ENCODE peak calls at places on chromosomes 1 and 21, in ten cellular contexts. S is HAP-1, D is left lung, I is iPS DF 6.9, N is IMR-90, G is lower lobe of right lung, O is upper lobe of left lung, C is tibial artery, R is heart right ventricle, E is pancreas. V is an unnamed sample.
A peak's percentile ranks its signal among the peaks of the same experiment; 100 is the strongest.

GRCh38 chr1:157311730-157312269 is 173.6 kb upstream of the ETV3 start:
- DNase-seq in I (no peak), D (no peak), S (no peak), R (no peak), E (no peak), C (no peak), G (no peak), O (no peak), N (no peak), V (no peak)

GRCh38 chr1:77273891-77274290 is 7.9 kb upstream of the AK5 start:
- DNase-seq in I (no peak), C (no peak), E (no peak), R (no peak), S (no peak), N (peak; percentile 19), O (no peak), G (no peak), D (no peak), V (no peak)

GRCh38 chr1:22804333-22804906 is 93.8 kb downstream of the EPHB2 start:
- DNase-seq in S (no peak), I (no peak), R (no peak), O (no peak), D (no peak), G (no peak), E (no peak), C (no peak), N (peak; percentile 23), V (no peak)

GRCh38 chr1:210359255-210359654 is 30.6 kb downstream of the HHAT start:
- DNase-seq in D (no peak), R (no peak), I (no peak), N (no peak), C (no peak), S (no peak), E (no peak), O (no peak), G (no peak), V (no peak)

GRCh38 chr1:67545364-67545763 is 115.2 kb upstream of the SERBP1 start:
- DNase-seq in S (no peak), G (no peak), R (no peak), C (no peak), E (no peak), O (no peak), N (no peak), D (no peak), I (no peak), V (no peak)

GRCh38 chr21:45529785-45530422 is 12.3 kb downstream of the SLC19A1 start:
- DNase-seq in N (no peak), I (no peak), C (peak; percentile 24), E (no peak), R (no peak), O (no peak), S (no peak), G (no peak), D (peak; percentile 2), V (no peak)

GRCh38 chr1:20165522-20165951 is 20.4 kb upstream of the UBXN10 start:
- DNase-seq in E (no peak), N (no peak), G (no peak), I (no peak), R (no peak), S (no peak), C (no peak), O (no peak), D (no peak), V (peak; percentile 20)

GRCh38 chr1:161978011-161978790 is 45.5 kb downstream of the OLFML2B start:
- DNase-seq in R (no peak), C (no peak), D (peak; percentile 62), G (no peak), N (no peak), I (no peak), E (no peak), O (peak; percentile 44), S (no peak), V (no peak)

GRCh38 chr1:152967201-152967600 is 3.2 kb upstream of the SPRR4 start:
- DNase-seq in C (no peak), I (no peak), G (no peak), S (no peak), N (no peak), R (no peak), E (no peak), O (no peak), D (no peak), V (no peak)

GRCh38 chr1:200968469-200969410 is 54.8 kb downstream of the KIF21B start:
- DNase-seq in D (peak; percentile 51), I (no peak), G (no peak), C (no peak), S (no peak), O (no peak), E (no peak), R (no peak), N (peak; percentile 44), V (peak; percentile 7)

GRCh38 chr1:186595969-186596368 is 84.3 kb downstream of the PTGS2 start:
- DNase-seq in I (no peak), S (no peak), R (no peak), E (no peak), O (no peak), D (no peak), N (peak; percentile 7), C (no peak), G (no peak), V (no peak)

GRCh38 chr1:217805792-217806191 is 174.6 kb downstream of the SPATA17 start:
- DNase-seq in C (no peak), G (no peak), N (no peak), S (no peak), O (no peak), E (no peak), I (no peak), D (no peak), R (no peak), V (no peak)
- H3K4me1 ChIP-seq in C (no peaks in the 10 kb centered on the region), G (no peaks in the 10 kb centered on the region), N (no peaks in the 10 kb centered on the region), S (no peaks in the 10 kb centered on the region), O (no peaks in the 10 kb centered on the region), E (no peaks in the 10 kb centered on the region), I (no peaks in the 10 kb centered on the region), D (no peaks in the 10 kb centered on the region), R (no peaks in the 10 kb centered on the region), V (no peaks in the 10 kb centered on the region)

GRCh38 chr1:243416510-243416909 is 160.7 kb downstream of the SDCCAG8 start:
- DNase-seq in E (no peak), O (no peak), C (no peak), R (no peak), N (no peak), D (no peak), S (no peak), I (no peak), G (no peak), V (no peak)

GRCh38 chr1:243420369-243420768 is 164.5 kb downstream of the SDCCAG8 start:
- DNase-seq in D (no peak), E (no peak), R (no peak), C (no peak), O (no peak), G (no peak), I (no peak), N (no peak), S (no peak), V (no peak)

GRCh38 chr1:243421784-243422183 is 165.9 kb downstream of the SDCCAG8 start:
- DNase-seq in D (peak; percentile 40), R (no peak), O (no peak), C (no peak), G (no peak), I (no peak), E (peak; percentile 20), N (peak; percentile 85), S (no peak), V (no peak)

GRCh38 chr1:243422362-243422761 is 166.5 kb downstream of the SDCCAG8 start:
- DNase-seq in D (no peak), N (no peak), I (no peak), E (no peak), G (no peak), R (no peak), S (no peak), O (no peak), C (no peak), V (no peak)

DNA sequence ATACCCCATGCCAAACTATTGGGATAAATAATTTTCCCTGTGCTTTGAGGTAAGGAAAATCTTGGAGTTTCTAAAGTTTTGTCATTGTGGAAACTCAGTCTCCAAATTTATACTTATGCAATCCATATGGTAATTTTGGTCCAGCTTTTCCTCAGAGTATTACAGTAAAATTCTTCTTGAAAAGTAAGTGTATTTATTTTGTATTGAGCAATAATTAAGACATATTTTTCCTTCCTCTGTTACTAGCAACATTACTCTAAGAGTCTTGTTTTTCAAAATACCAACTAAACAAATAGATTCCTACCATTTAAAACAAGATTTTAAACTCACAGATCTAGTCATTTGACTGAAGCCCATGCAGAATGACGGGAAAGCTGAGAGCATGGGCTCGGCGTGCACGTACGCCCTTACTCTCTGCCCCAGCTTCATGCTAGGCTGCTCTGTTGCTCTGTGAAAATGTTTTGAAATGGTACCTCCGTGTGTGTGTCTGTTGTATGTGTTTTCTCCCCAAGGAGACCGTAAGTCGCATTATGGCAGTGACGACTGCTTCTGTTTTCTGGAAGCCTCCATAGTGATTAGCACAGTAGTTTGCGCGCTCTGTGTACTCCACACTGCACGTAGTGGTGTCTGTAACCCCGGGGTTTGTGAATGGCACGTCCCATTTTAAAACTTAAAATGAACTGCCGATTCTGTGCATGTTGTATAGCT is 165.3 kb downstream of the SDCCAG8 start:
- DNase-seq in S (no peak), E (no peak), O (no peak), G (no peak), N (no peak), R (no peak), D (no peak), I (no peak), C (no peak), V (no peak)
- H3K4me3 ChIP-seq in S (no peak overlapping the region), E (no peak overlapping the region), O (no peak overlapping the region), G (peak overlapping the region; percentile 1), N (no peak overlapping the region), R (no peak overlapping the region), D (no peak overlapping the region), I (no peak overlapping the region), C (no peak overlapping the region), V (no peak overlapping the region)

DNA sequence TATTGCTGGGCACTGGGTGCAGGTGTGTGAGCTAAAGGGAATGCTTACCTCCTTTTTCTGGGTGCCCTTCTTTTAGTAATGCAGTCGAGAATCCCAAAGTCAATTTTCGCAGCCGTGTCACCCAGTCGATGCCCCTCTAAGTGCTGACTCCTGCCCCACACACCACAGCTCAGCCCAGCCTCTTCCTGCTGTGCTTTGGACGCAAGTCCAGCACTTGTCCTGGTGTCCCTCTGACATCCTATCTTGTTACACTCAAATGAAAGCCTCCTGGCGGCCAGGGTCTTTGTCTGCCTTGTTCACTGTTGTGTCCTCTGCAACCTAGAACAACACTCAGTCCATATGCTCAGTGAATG is 58.5 kb upstream of the RUNX3 start:
- DNase-seq in R (no peak), G (no peak), E (no peak), S (no peak), C (no peak), D (no peak), O (no peak), N (no peak), I (no peak), V (no peak)
- H3K4me1 ChIP-seq in R (no peaks in the 10 kb centered on the region), G (no peaks in the 10 kb centered on the region), E (no peaks in the 10 kb centered on the region), S (no peaks in the 10 kb centered on the region), C (no peaks in the 10 kb centered on the region), D (no peaks in the 10 kb centered on the region), O (no peaks in the 10 kb centered on the region), N (no peaks in the 10 kb centered on the region), I (no peaks in the 10 kb centered on the region), V (no peaks in the 10 kb centered on the region)

DNA sequence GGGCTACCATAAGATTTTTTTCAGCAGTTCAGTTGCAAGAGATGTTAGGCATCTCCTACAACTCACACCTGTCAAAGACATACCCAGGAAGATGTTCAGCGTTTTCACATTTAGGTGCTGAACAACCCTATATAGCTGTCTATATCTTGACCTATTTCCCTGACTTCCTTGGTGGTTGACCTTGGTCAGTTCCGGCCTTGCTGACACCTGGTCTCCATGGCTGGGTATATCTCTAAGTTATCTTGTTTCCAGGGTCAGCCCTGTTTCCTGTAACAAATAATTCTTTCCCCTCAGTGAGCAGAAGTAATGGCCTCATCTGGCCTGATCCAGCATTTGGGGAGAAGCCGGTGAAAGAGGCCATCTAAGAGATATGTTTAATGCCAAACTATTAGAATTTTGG is 2.4 kb upstream of the BTG2 start:
- DNase-seq in N (no peak), O (no peak), E (no peak), S (no peak), C (no peak), D (no peak), G (no peak), R (no peak), I (no peak), V (no peak)
- H3K4me3 ChIP-seq in N (no peak overlapping the region), O (no peak overlapping the region), E (no peak overlapping the region), S (no peak overlapping the region), C (no peak overlapping the region), D (no peak overlapping the region), G (no peak overlapping the region), R (no peak overlapping the region), I (no peak overlapping the region), V (no peak overlapping the region)